ENCODE peak calls at places on chromosomes 16 and 17, in ten cellular contexts. E is A549, C is uterus, K is GM12878, P is cardiac muscle cell, V is mammary epithelial cell, J is ascending aorta, N is body of pancreas, T is neural progenitor cell, D is sigmoid colon. A is an unnamed sample.
A peak's percentile ranks its signal among the peaks of the same experiment; 100 is the strongest.

GRCh38 chr17:48830840-48831548 is at the start of gene CALCOCO2:
- DNase-seq in E (peak; percentile 96), C (peak; percentile 92), K (peak; percentile 74), P (peak; percentile 94), V (peak; percentile 91), J (peak; percentile 98), N (peak; percentile 97), T (peak; percentile 98), D (peak; percentile 97), A (peak; percentile 88)

GRCh38 chr16:64437706-64438329 is 684.0 kb downstream of the CDH11 start:
- DNase-seq in E (no peak), C (no peak), K (no peak), P (peak; percentile 25), V (no peak), J (no peak), N (no peak), T (no peak), D (no peak), A (no peak)

GRCh38 chr16:60331168-60331567 is 1597.1 kb upstream of the GOT2 start:
- DNase-seq in E (no peak), C (no peak), K (no peak), P (no peak), V (no peak), J (no peak), N (no peak), T (no peak), D (no peak), A (no peak)

GRCh38 chr17:32771396-32771795 is 105.5 kb downstream of the MYO1D start:
- DNase-seq in E (peak; percentile 14), C (no peak), K (no peak), P (no peak), V (no peak), J (no peak), N (no peak), T (no peak), D (no peak), A (no peak)

GRCh38 chr16:12896562-12896961 is 4.8 kb upstream of the SHISA9 start:
- DNase-seq in E (no peak), C (no peak), K (no peak), P (no peak), V (peak; percentile 61), J (no peak), N (no peak), T (peak; percentile 75), D (no peak), A (no peak)

GRCh38 chr16:75000481-75001081 is 1.8 kb downstream of the ZNRF1 start:
- DNase-seq in E (no peak), C (no peak), K (no peak), P (peak; percentile 18), V (peak; percentile 47), J (peak; percentile 64), N (no peak), T (peak; percentile 27), D (no peak), A (no peak)

GRCh38 chr16:263944-264343 is 11.8 kb downstream of the RGS11 start:
- DNase-seq in E (no peak), C (no peak), K (no peak), P (no peak), V (no peak), J (no peak), N (no peak), T (no peak), D (no peak), A (no peak)

GRCh38 chr16:82882982-82883863 is 256.5 kb downstream of the CDH13 start:
- DNase-seq in E (no peak), C (no peak), K (no peak), P (no peak), V (no peak), J (no peak), N (no peak), T (no peak), D (no peak), A (no peak)

GRCh38 chr16:25073849-25074248 is 37.7 kb upstream of the LCMT1 start:
- DNase-seq in E (no peak), C (no peak), K (no peak), P (no peak), V (no peak), J (no peak), N (no peak), T (no peak), D (no peak), A (no peak)

GRCh38 chr17:76718516-76718915 is 7.8 kb upstream of the MXRA7 start:
- DNase-seq in E (no peak), C (no peak), K (no peak), P (no peak), V (no peak), J (no peak), N (no peak), T (no peak), D (peak; percentile 43), A (no peak)

GRCh38 chr16:27264151-27264550 is 4.4 kb downstream of the NSMCE1 start:
- DNase-seq in E (no peak), C (no peak), K (no peak), P (peak; percentile 79), V (peak; percentile 92), J (no peak), N (no peak), T (no peak), D (no peak), A (no peak)

DNA sequence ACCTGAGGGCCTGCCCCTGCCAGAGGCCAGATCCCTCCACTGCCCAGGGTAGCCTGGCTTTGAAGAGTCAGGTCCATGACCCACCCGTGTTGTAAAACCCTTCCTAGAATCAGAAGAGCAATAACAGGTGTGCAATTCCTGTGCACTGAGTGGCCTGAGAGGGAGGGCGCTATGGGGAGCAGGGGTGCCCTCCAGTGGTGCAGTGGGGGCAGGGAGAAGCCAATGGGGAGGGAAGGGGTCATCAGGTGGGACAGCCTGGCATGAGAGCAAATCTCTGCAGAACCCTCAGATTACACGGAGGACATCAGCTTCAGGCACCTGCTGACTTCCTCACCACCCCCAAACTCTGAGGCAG is 72.9 kb upstream of the ZNF469 start:
- DNase-seq in E (no peak), C (no peak), K (no peak), P (no peak), V (no peak), J (no peak), N (no peak), T (no peak), D (no peak), A (no peak)
- TF ChIP-seq CTCF in E (no peak), C (no peak), K (peak; percentile 21), P (peak; percentile 12), V (peak; percentile 50), J (no peak), N (no peak), T (peak; percentile 37), D (peak; percentile 17), A (no peak)

GRCh38 chr16:35203636-35204035 is 1744.2 kb downstream of the TP53TG3F start:
- DNase-seq in E (no peak), C (no peak), K (no peak), P (no peak), V (no peak), J (no peak), N (no peak), T (no peak), D (no peak), A (no peak)

GRCh38 chr16:35208001-35208935 is 1748.9 kb downstream of the TP53TG3F start:
- DNase-seq in E (no peak), C (no peak), K (no peak), P (no peak), V (no peak), J (no peak), N (no peak), T (no peak), D (no peak), A (no peak)

GRCh38 chr16:35210681-35211433 is 1751.4 kb downstream of the TP53TG3F start:
- DNase-seq in E (no peak), C (no peak), K (no peak), P (no peak), V (no peak), J (no peak), N (no peak), T (no peak), D (no peak), A (no peak)

GRCh38 chr16:35207059-35207999 is 1747.9 kb downstream of the TP53TG3F start:
- DNase-seq in E (no peak), C (no peak), K (no peak), P (no peak), V (no peak), J (no peak), N (no peak), T (no peak), D (no peak), A (no peak)
- H3K9me3 ChIP-seq in E (no peaks in the 10 kb centered on the region), C (no peaks in the 10 kb centered on the region), K (no peaks in the 10 kb centered on the region), P (no peaks in the 10 kb centered on the region), V (peaks cover 10% of the 10 kb centered on the region), J (no peaks in the 10 kb centered on the region), N (no peaks in the 10 kb centered on the region), T (peaks cover 10% of the 10 kb centered on the region), D (no peaks in the 10 kb centered on the region), A (no peaks in the 10 kb centered on the region)

GRCh38 chr17:72514321-72514861 is 393.6 kb downstream of the SOX9 start:
- DNase-seq in E (no peak), C (no peak), K (no peak), P (peak; percentile 43), V (no peak), J (no peak), N (no peak), T (no peak), D (no peak), A (no peak)

GRCh38 chr17:72516772-72517399 is 396.1 kb downstream of the SOX9 start:
- DNase-seq in E (peak; percentile 59), C (no peak), K (no peak), P (peak; percentile 55), V (no peak), J (no peak), N (peak; percentile 39), T (peak; percentile 48), D (no peak), A (no peak)

GRCh38 chr17:72515291-72516065 is 394.7 kb downstream of the SOX9 start:
- DNase-seq in E (no peak), C (no peak), K (peak; percentile 77), P (peak; percentile 81), V (no peak), J (no peak), N (peak; percentile 66), T (peak; percentile 36), D (no peak), A (no peak)

GRCh38 chr17:72512649-72513556 is 392.1 kb downstream of the SOX9 start:
- DNase-seq in E (no peak), C (no peak), K (no peak), P (no peak), V (no peak), J (no peak), N (no peak), T (no peak), D (no peak), A (no peak)

DNA sequence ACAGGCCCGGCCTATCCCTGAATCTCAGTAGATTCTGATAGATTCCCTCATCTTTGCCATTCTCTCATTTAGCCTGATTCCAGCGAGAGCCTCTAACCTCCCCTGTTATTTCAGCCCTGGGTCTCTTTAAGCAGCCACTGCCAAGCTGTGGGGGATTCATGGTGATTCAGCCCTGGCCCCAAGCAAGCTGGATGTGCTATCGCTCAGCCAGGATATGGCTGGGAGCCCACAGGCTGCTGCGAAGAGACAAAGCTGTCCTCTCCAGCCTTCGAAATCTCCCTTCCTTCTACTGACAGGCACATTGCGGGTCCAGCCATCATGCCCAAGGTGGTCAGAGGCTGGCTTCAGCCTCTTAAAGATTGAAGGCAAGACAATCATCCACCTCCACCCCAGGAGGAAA is 394.1 kb downstream of the SOX9 start:
- DNase-seq in E (no peak), C (peak; percentile 35), K (no peak), P (peak; percentile 91), V (no peak), J (no peak), N (peak; percentile 57), T (no peak), D (no peak), A (no peak)
- TF ChIP-seq CTCF in E (no peak), C (no peak), K (no peak), P (no peak), V (no peak), J (no peak), N (no peak), T (no peak), D (no peak), A (no peak)

GRCh38 chr16:3311496-3311895 is 6.2 kb downstream of the ZNF75A start:
- DNase-seq in E (no peak), C (no peak), K (no peak), P (no peak), V (no peak), J (no peak), N (no peak), T (no peak), D (no peak), A (no peak)
- H3K9me3 ChIP-seq in E (peaks cover 98% of the 10 kb centered on the region), C (no peaks in the 10 kb centered on the region), K (peaks cover 39% of the 10 kb centered on the region), P (peaks cover 3% of the 10 kb centered on the region), V (peaks cover 36% of the 10 kb centered on the region), J (peaks cover 100% of the 10 kb centered on the region), N (peaks cover 89% of the 10 kb centered on the region), T (peaks cover 31% of the 10 kb centered on the region), D (peaks cover 2% of the 10 kb centered on the region), A (peaks cover 97% of the 10 kb centered on the region)